ENCODE peak calls at places on chromosomes 13 and 19, in nine cellular contexts. X, T, Z, S, P, Y, W, R and D are unnamed samples. For H3K4me1, the result is how much of the 10 kb centered on the place peaks cover.

GRCh38 chr19:16327131-16327450 is 2.5 kb downstream of the KLF2 start:
- DNase-seq in X (no peak), R (no peak), S (no peak), W (no peak), T (no peak), Y (peak), P (no peak), Z (no peak), D (no peak)

GRCh38 chr19:58218899-58219298 is 9.8 kb upstream of the ZNF544 start:
- DNase-seq in T (no peak), S (no peak), P (no peak), Z (no peak), X (peak), Y (peak), R (peak), W (no peak), D (no peak)

GRCh38 chr13:98144501-98145350 is 1.8 kb downstream of the FARP1 start:
- DNase-seq in R (no peak), Y (peak), T (no peak), X (peak), S (no peak), W (no peak), P (peak), Z (no peak), D (no peak)

GRCh38 chr19:51564791-51565190 is 6.3 kb upstream of the ZNF175 start:
- DNase-seq in Z (no peak), X (no peak), P (no peak), Y (no peak), W (no peak), R (no peak), S (no peak), T (no peak), D (no peak)

GRCh38 chr19:22735911-22736645 is 47.9 kb downstream of the ZNF99 start:
- DNase-seq in Y (no peak), S (no peak), R (no peak), T (no peak), Z (no peak), P (no peak), X (no peak), W (no peak), D (no peak)

GRCh38 chr13:106997696-106998095 is 429.8 kb upstream of the ARGLU1 start:
- DNase-seq in R (no peak), Z (no peak), S (no peak), P (no peak), W (no peak), X (peak), Y (no peak), T (no peak), D (no peak)

GRCh38 chr19:4817467-4818277 is 13.8 kb downstream of the TICAM1 start:
- DNase-seq in R (no peak), X (no peak), T (no peak), Z (no peak), S (peak), W (no peak), P (peak), Y (no peak), D (no peak)

GRCh38 chr19:55459950-55460657 is 1.3 kb downstream of the ISOC2 start:
- DNase-seq in X (no peak), T (no peak), S (no peak), Y (peak), W (no peak), P (no peak), R (no peak), Z (no peak), D (no peak)

GRCh38 chr13:56317839-56318238 is 822.9 kb upstream of the PRR20A start:
- DNase-seq in T (no peak), R (no peak), S (no peak), Y (no peak), W (no peak), P (no peak), Z (no peak), X (no peak), D (no peak)

DNA sequence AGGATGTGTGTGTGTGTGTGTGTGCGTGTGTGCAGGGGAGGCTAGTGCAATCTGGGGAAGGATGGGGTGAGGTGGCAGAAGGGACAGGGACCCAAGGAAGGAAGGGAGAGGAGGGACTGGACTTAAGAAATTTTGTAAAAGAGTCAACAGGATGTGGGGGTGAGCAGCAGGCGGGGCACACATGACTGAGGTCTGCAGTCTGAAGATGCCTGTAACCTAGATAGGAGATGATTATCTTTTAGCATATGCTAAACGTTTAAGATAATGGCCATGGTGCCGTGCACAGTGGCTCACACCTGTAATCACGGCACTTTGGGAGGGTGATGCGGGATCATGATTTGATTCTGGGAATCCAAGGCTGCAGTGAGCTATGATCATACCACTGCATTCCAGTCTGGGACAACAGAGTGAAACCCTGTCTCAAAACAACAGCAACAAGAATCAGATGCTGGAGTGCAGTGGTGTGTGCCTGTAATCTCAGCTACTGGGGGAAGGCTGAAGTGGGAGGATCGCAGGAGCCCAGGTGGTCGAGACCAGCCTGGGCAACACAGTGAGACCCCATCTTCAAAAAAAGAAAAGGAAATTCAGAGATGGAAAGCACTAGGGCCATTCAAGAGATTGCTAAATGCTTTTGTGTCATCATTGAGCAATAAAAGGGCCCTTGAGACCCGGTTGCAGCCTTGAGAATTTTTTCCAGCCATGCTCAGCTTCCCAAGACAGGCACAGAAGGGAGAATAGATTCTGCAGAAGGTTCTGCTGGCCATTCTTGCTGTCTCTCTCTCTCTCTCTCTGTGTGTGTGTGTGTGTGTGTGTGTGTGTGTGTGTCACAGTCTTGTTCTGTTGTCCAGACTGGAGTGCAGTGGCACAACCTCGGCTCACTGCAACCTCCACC is 3.8 kb upstream of the ZNF414 start:
- DNase-seq in R (peak), X (no peak), Z (no peak), S (no peak), T (no peak), W (no peak), P (no peak), Y (peak), D (peak)
- H3K4me1 ChIP-seq in R (half or more), X (under half), Z (under half), S (under half), T (under half), W (under half), P (under half), Y (under half), D (half or more)

GRCh38 chr19:38455031-38455430 is 21.5 kb downstream of the RYR1 start:
- DNase-seq in Z (no peak), Y (peak), X (peak), R (no peak), W (no peak), S (no peak), P (no peak), T (no peak), D (no peak)
- H3K4me1 ChIP-seq in Z (under half), Y (under half), X (under half), R (under half), W (under half), S (under half), P (under half), T (under half), D (under half)

GRCh38 chr13:29922896-29923295 is 72.5 kb upstream of the UBL3 start:
- DNase-seq in Z (no peak), R (no peak), Y (peak), S (no peak), X (no peak), W (no peak), T (no peak), P (no peak), D (no peak)
- H3K4me1 ChIP-seq in Z (under half), R (under half), Y (half or more), S (under half), X (under half), W (under half), T (under half), P (under half), D (under half)

GRCh38 chr13:19959831-19960672 is 1.5 kb downstream of the ZMYM2 start:
- DNase-seq in P (peak), W (peak), T (peak), Y (peak), R (peak), X (peak), Z (peak), S (peak), D (peak)

GRCh38 chr13:19959141-19959830 is 759 bp downstream of the ZMYM2 start:
- DNase-seq in Y (peak), X (peak), W (peak), P (peak), Z (no peak), T (peak), S (peak), R (peak), D (peak)

GRCh38 chr13:19961484-19961883 is 3.0 kb downstream of the ZMYM2 start:
- DNase-seq in T (no peak), P (no peak), R (no peak), Z (no peak), W (no peak), X (no peak), S (no peak), Y (no peak), D (no peak)

GRCh38 chr13:19961924-19962323 is 3.4 kb downstream of the ZMYM2 start:
- DNase-seq in Y (no peak), P (no peak), R (no peak), S (no peak), X (no peak), Z (no peak), W (no peak), T (no peak), D (no peak)

DNA sequence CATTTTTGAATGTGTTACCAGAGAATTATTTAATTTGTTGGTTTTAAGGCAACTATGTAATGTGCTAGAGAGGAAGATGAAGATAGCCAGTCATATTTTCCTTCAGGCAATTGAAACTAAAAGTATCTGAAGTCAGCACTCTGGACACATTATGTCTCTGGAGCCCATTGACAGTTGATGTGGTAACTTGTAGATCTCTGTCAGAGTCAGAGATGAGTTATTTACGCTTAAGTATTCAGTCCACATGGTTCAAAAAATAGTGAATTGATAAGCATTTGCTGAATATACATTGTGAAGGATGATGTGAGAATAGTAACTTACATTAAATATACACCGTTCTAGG is 2.1 kb downstream of the ZMYM2 start:
- DNase-seq in T (no peak), Z (no peak), R (no peak), S (no peak), W (no peak), Y (peak), X (no peak), P (no peak), D (no peak)
- H3K4me1 ChIP-seq in T (under half), Z (under half), R (under half), S (under half), W (half or more), Y (under half), X (under half), P (under half), D (under half)

DNA sequence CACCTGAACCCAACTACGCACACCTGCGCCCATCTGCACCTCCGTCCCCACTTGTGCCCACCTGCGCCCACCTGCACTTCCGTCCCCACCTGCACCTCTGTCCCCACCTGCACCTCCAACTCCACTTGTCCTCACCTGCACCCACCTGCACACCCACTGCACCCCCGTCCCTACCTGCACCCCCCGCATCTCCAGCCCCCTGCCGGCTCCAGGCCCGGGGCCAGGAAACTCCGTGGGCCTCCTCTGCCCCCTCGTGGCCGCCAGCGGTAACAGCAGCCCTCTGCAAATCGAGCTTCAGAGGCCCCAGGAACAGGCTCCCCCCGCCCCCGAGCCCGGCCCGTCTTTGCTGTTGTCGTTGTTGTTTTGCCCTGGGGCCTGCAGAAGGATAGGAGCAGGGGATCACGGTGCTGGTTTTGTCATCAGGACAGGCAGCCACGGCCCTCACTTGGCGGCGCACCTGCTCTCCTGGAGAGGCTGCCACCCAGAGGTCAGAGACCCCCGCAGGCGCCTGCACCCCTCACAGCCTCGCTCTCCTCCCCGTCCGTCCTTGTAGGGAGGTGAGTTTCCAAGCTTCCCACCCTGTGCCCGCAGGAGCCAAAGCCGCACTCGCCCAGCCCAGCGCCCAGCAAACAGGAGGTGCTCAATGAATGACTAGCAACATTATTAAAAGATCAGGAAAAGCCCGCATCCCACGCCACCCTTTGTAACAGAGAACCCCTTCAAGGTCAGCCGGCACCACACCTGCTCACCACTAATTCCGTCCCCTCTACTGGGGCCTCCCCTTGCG is 65.4 kb downstream of the GNG7 start:
- DNase-seq in P (peak), R (peak), S (peak), Y (peak), T (no peak), Z (no peak), X (peak), W (peak), D (peak)
- H3K4me1 ChIP-seq in P (under half), R (under half), S (under half), Y (under half), T (under half), Z (under half), X (under half), W (under half), D (under half)

GRCh38 chr13:41182231-41182630 is 12.1 kb downstream of the KBTBD7 start:
- DNase-seq in Z (no peak), X (no peak), R (no peak), Y (no peak), P (no peak), T (no peak), S (no peak), W (no peak), D (no peak)
- H3K4me1 ChIP-seq in Z (under half), X (under half), R (under half), Y (under half), P (under half), T (under half), S (under half), W (under half), D (under half)

DNA sequence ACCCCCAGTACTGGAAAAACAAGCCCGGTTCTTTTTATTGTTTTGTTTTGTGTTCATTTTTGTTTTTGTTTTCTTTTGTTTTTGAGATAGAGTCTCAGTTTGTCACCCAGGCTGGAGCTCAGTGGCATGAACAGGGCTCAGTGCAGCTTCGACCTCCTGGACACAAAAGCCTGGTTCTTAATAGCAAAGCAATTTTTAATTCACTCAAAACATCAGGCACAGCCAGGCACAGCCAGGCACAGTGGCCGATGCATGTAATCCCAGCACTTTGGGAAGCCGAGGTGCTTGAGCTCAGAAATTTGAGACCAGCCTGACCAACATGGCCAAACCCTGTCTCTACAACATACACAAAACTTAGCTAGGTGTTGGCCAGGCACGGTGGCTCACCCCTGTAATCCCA is 30.7 kb downstream of the INSR start:
- DNase-seq in Y (no peak), W (no peak), P (no peak), R (no peak), X (no peak), S (no peak), T (no peak), Z (no peak), D (no peak)
- H3K4me1 ChIP-seq in Y (under half), W (half or more), P (under half), R (under half), X (under half), S (under half), T (under half), Z (under half), D (under half)

DNA sequence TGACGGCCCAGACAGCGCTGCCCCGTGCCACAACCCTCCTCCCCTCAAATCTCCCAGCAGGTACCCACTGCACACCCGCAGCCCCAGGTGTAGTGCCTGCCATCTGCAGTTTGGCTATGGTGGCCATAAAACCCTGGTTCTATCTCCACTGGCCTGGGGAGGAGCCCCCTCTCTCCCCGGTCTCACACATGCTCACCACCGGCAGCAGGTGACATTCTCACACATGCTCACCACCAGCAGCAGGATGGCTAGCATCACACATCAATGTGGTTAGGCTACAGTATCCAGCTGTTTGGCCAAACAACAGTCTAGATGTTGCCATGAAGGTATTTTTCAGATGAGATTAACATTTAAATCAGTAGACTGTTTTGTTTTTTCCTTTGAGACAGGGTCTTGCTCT is 31.2 kb downstream of the ELL start:
- DNase-seq in P (no peak), X (no peak), W (no peak), T (no peak), Z (no peak), S (no peak), Y (no peak), R (no peak), D (no peak)
- H3K4me1 ChIP-seq in P (under half), X (under half), W (half or more), T (under half), Z (under half), S (half or more), Y (under half), R (half or more), D (half or more)

DNA sequence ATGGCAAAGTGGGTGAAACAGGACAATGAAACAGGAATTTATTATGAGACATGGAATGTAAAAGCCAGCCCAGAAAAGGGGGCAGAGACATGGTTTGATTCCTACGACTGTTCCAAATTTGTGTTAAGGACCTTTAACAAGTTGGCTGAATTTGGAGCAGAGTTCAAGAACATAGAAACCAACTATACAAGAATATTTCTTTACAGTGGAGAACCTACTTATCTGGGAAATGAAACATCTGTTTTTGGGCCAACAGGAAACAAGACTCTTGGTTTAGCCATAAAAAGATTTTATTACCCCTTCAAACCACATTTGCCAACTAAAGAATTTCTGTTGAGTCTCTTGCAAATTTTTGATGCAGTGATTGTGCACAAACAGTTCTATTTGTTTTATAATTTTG is 8.6 kb downstream of the CLN5 start:
- DNase-seq in W (no peak), P (no peak), Y (peak), T (no peak), Z (no peak), X (no peak), S (no peak), R (no peak), D (no peak)
- H3K4me1 ChIP-seq in W (under half), P (under half), Y (under half), T (under half), Z (under half), X (under half), S (under half), R (under half), D (under half)

DNA sequence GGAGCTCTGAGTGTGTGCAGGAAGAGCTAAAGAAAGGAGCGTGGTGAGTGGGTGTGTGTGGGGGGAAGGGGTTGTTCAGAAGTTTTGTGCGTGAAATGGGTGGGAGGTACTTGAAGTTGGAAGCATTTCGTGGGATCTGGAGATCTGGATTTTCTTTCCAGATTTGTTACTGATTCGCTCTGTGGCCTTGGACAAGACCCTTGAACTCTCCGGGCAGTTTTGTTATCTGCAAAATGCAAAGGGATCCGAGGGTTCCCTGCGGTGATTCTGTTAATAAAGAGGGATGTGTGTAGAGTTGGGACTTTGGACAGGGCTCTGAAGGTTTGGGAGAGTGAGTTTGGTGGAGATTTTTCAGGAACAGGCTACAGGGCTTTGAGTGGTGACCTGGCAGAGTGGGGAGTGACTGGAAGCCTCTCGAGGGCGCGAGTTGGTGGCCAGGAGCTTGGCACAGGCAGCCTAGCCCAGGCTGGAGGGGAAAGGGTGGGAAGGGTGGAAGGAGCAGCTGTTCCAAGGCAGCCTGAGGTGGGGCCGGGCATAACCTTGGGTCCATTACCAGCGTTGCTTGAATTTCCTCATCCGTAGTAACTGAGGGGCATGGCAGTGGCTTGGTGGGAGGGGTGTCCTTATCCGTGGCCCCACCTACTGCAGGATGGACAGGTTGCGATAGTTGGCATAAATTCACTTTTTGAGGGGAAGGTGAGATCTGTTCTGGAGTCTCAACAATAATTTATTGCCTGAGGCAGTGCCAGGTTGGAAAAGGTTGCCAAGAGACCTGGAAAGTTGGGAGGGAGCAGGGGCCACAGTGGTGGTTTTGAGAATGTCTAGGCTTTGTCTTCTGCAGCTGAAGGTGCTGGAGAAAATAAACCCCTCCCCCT is 2.1 kb downstream of the ACTN4 start:
- DNase-seq in X (no peak), T (no peak), W (peak), S (peak), P (peak), R (no peak), Z (no peak), Y (peak), D (no peak)
- H3K4me1 ChIP-seq in X (half or more), T (under half), W (half or more), S (half or more), P (under half), R (under half), Z (under half), Y (under half), D (under half)